ENCODE peak calls at places on chromosomes 5 and 9, in six cellular contexts. Y is A549, Z is K562, R is GM12878, X is HepG2, C is endothelial cell of umbilical vein. P is an unnamed sample.

GRCh38 chr5:167393328-167393727 is 898.1 kb upstream of the WWC1 start:
- DNase-seq in X (no peak), R (no peak), C (no peak), Z (no peak), Y (no peak), P (no peak)

GRCh38 chr5:166907314-166907713 is 1384.1 kb upstream of the WWC1 start:
- DNase-seq in C (no peak), Y (no peak), Z (no peak), X (no peak), R (no peak), P (no peak)

GRCh38 chr5:78724061-78724460 is 75.5 kb upstream of the LHFPL2 start:
- DNase-seq in X (no peak), R (no peak), Z (no peak), C (no peak), Y (no peak), P (no peak)

GRCh38 chr9:95764920-95765319 is 110.6 kb upstream of the ERCC6L2 start:
- DNase-seq in X (no peak), Y (no peak), C (no peak), R (no peak), Z (no peak), P (no peak)

GRCh38 chr5:165525268-165525667 is 2019.8 kb downstream of the MAT2B start:
- DNase-seq in R (no peak), Y (no peak), Z (no peak), C (no peak), X (no peak), P (peak; percentile 20)

GRCh38 chr9:127175764-127176163 is 53.3 kb upstream of the ANGPTL2 start:
- DNase-seq in Y (no peak), R (no peak), C (no peak), X (no peak), Z (no peak), P (no peak)

GRCh38 chr5:63959177-63959982 is 2.9 kb downstream of the HTR1A start:
- DNase-seq in Z (no peak), R (no peak), Y (peak; percentile 7), X (no peak), C (no peak), P (no peak)

GRCh38 chr5:77867194-77867691 is 91.1 kb upstream of the TBCA start:
- DNase-seq in Z (no peak), Y (peak; percentile 30), C (peak; percentile 40), R (no peak), X (no peak), P (peak; percentile 15)

GRCh38 chr9:89149726-89150125 is 28.9 kb downstream of the SHC3 start:
- DNase-seq in Y (no peak), C (no peak), Z (no peak), R (no peak), X (no peak), P (no peak)

GRCh38 chr9:124652994-124653393 is 118.1 kb downstream of the NR6A1 start:
- DNase-seq in Y (no peak), R (no peak), X (no peak), C (no peak), Z (no peak), P (no peak)

GRCh38 chr9:96556701-96557461 is 62.8 kb downstream of the CDC14B start:
- DNase-seq in R (no peak), Y (no peak), Z (no peak), C (no peak), X (no peak), P (no peak)

GRCh38 chr5:158406884-158407790 is 548.2 kb upstream of the CLINT1 start:
- DNase-seq in Z (no peak), C (peak; percentile 53), R (no peak), X (no peak), Y (no peak), P (peak; percentile 67)

GRCh38 chr9:8223861-8224260 is 424.3 kb upstream of the DMAC1 start:
- DNase-seq in C (no peak), X (no peak), Y (no peak), R (no peak), Z (no peak), P (no peak)

GRCh38 chr9:105144076-105144475 is 100.4 kb upstream of the SLC44A1 start:
- DNase-seq in Z (no peak), R (no peak), X (no peak), Y (no peak), C (no peak), P (peak; percentile 65)

GRCh38 chr5:132754111-132754510 is 6.9 kb downstream of the CCNI2 start:
- DNase-seq in C (no peak), X (no peak), R (no peak), Z (no peak), Y (no peak), P (no peak)

GRCh38 chr9:83583151-83584014 is 39.6 kb upstream of the IDNK start:
- DNase-seq in X (peak; percentile 47), R (no peak), C (peak; percentile 60), Y (peak; percentile 55), Z (peak; percentile 50), P (peak; percentile 57)

GRCh38 chr5:115986358-115986757 is 24.1 kb downstream of the LVRN start:
- DNase-seq in Z (no peak), C (peak; percentile 72), X (no peak), Y (no peak), R (no peak), P (no peak)

GRCh38 chr5:137470111-137470920 is 28.8 kb downstream of the SPOCK1 start:
- DNase-seq in Z (no peak), Y (peak; percentile 85), C (peak; percentile 88), R (no peak), X (no peak), P (no peak)

GRCh38 chr5:154573011-154573410 is 95.0 kb upstream of the HAND1 start:
- DNase-seq in C (no peak), X (no peak), Z (no peak), Y (no peak), R (no peak), P (no peak)

GRCh38 chr5:65084774-65085173 is 316.0 kb downstream of the CWC27 start:
- DNase-seq in R (no peak), X (no peak), C (no peak), Y (no peak), Z (no peak), P (no peak)

GRCh38 chr5:65087154-65087553 is 318.4 kb downstream of the CWC27 start:
- DNase-seq in Y (no peak), C (no peak), X (no peak), R (no peak), Z (no peak), P (no peak)

GRCh38 chr5:65085181-65085580 is 316.5 kb downstream of the CWC27 start:
- DNase-seq in C (no peak), Y (no peak), Z (no peak), X (no peak), R (no peak), P (no peak)

GRCh38 chr5:65081071-65081470 is 312.3 kb downstream of the CWC27 start:
- DNase-seq in Y (no peak), Z (no peak), R (no peak), C (no peak), X (no peak), P (no peak)

DNA sequence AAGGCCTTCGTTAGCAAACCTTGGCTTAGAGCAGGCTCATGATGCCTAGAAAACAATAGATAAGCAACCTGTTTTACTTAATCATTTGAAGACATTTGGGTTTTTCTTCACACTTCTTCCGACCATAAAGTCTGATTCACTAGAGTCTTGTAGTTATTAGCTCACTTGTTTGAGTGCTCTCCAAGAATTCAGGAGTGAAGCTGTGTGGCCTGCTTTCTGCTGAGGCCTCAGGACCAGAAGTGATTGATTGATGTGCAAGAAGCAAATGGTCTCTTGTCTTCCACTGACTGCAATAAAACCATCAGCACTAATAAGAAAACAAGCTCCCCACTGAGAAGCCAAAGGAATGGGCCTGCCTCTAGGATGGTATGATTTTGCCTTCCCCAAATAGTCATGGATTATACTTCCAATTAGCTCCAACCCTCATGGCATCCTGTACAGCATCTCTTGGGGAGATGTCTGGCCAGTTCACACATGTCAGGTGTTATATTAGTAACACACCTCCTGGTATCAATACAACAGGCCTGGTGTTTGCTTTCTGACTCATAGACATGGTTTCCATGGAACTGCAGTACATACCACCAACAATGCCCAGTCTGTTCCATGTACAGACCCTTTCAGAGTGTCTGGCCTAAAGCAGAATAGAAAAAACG is 317.6 kb downstream of the CWC27 start:
- DNase-seq in X (peak; percentile 46), C (no peak), R (no peak), Y (no peak), Z (no peak), P (no peak)
- TF ChIP-seq MYC in X (no peak), C (no peak), R (no peak), Y (no peak), Z (no peak), P (no peak)

DNA sequence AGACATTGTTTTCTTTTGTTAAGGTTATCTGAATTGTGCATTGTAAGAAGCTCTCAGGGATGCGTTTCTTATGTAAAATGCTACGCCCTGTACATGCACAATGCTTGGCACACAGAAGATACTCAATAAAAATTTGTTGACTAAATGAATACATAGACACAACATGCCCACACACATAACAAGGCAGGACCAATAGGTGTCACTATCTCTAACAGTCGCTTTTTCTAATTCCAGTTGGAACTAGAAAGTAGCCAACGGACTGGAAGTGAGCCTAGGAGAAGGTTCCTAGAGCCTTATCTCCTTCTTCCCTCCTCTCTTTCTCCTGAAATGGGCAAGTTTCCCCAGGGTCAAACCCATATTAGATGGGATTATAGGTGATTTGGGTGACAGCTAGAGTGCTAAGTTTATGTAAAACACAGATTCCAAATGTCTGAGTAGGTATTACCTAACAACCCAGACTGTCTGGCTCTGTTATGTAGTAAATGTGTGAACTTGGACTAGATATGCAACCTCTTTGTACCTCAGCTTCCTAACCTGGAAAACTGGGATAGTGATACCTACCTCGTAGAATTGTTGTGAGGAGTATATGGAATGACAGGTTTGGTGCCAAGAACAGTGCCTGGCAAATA is 603.0 kb downstream of the RAB3C start:
- DNase-seq in R (no peak), Z (no peak), C (no peak), X (no peak), Y (no peak), P (no peak)
- TF ChIP-seq MYC in R (no peak), Z (no peak), C (no peak), X (no peak), Y (no peak), P (no peak)

DNA sequence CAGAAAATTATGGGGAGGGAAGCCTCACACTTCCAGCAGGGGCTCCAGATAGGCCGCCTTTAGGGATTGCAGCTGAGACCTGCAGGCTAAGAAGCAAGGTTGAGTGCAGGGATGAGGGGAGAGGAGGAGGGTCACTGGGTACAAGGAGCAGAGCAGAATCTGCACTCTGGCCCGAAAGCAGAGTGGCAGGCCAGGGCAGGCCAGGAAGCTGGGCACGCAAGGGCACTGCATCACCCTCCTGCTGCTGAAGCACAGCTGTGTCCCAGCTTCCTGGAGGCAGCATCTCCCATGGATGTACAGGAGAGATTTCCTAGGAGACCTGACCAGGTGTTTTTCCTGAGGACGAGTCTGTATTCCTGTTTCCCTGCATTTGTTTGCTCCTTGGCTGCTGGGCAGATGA is 92.1 kb downstream of the SYK start:
- DNase-seq in Y (no peak), C (no peak), Z (no peak), X (no peak), R (no peak), P (no peak)
- TF ChIP-seq MYC in Y (no peak), C (no peak), Z (no peak), X (no peak), R (no peak), P (no peak)

DNA sequence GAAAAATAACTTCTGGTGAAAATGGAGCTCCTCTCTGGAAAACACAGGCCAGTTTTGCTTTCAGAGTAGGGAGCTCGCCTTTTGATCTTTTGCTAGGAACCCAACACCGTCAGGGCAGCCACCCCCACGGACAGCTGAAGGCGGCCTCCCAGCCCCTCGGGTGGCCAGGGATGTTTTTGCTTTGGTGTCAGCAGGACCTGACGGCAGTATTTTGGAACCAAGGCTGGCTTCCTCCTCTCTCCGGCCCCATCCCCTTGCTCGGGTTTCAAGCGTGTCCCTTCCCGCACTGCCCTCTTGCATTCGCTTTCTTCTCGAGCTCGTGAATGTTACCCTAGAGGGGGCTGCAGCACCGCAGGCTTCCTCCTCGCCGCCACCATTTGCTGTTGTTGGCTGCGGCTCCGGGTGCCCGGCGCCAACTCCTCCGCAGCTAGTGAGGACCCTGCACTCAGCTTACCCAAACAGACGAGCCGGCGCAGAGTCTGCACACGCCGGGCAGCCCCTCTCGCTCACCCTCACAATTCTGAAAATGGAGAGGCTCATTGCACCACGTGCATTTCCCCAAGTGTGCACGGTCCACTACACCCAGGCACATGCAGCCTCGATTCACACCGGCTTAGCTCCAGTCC is 35.5 kb upstream of the ADAMTSL1 start:
- DNase-seq in C (peak; percentile 83), Y (no peak), R (no peak), X (no peak), Z (no peak), P (no peak)
- TF ChIP-seq MYC in C (no peak), Y (no peak), R (no peak), X (peak; percentile 21), Z (no peak), P (no peak)